ENCODE peak calls at places on chromosomes 1 and 21, in six cellular contexts. C is Peyer's patch; M is CD8-positive, alpha-beta memory T cell; A is lung; E is prostate gland; S is tibial artery. J is an unnamed sample. For H3K4me1, the result is how much of the 10 kb centered on the place peaks cover.

GRCh38 chr1:108512239-108513071 is 47.4 kb upstream of the EEIG2 start:
- DNase-seq in E (no peak), M (no peak), S (no peak), A (no peak), C (no peak), J (no peak)

GRCh38 chr1:28740118-28740517 is 3.4 kb downstream of the YTHDF2 start:
- DNase-seq in S (no peak), E (peak), C (no peak), M (no peak), A (no peak), J (no peak)

GRCh38 chr1:27632387-27633297 is 2.3 kb downstream of the FGR start:
- DNase-seq in E (no peak), A (no peak), S (no peak), C (peak), M (no peak), J (no peak)

GRCh38 chr1:36411674-36412648 is 14.3 kb upstream of the LSM10 start:
- DNase-seq in E (no peak), C (no peak), S (no peak), A (no peak), M (peak), J (no peak)

GRCh38 chr1:25649041-25649440 is 32.5 kb downstream of the MAN1C1 start:
- DNase-seq in A (no peak), M (no peak), S (no peak), E (no peak), C (no peak), J (no peak)

GRCh38 chr21:37564924-37565529 is 198.5 kb downstream of the DYRK1A start:
- DNase-seq in C (no peak), M (no peak), A (no peak), E (no peak), S (no peak), J (no peak)

GRCh38 chr1:153190373-153190772 is 12.9 kb upstream of the LELP1 start:
- DNase-seq in E (no peak), C (no peak), M (no peak), S (no peak), A (no peak), J (no peak)

GRCh38 chr1:14140800-14141526 is 441.0 kb downstream of the PRDM2 start:
- DNase-seq in E (peak), C (no peak), A (peak), M (no peak), S (peak), J (no peak)

GRCh38 chr1:159883134-159883533 is 16.8 kb downstream of the CFAP45 start:
- DNase-seq in A (no peak), M (no peak), C (no peak), E (no peak), S (no peak), J (no peak)

GRCh38 chr1:24745711-24746582 is 700 bp downstream of the CLIC4 start:
- DNase-seq in A (peak), M (peak), C (peak), E (peak), S (peak), J (peak)

GRCh38 chr1:27026621-27027574 is 14.2 kb upstream of the TENT5B start:
- DNase-seq in A (peak), S (peak), C (peak), M (no peak), E (peak), J (peak)

GRCh38 chr1:46174448-46175231 is at the start of gene TSPAN1:
- DNase-seq in C (no peak), A (peak), E (no peak), S (peak), M (no peak), J (peak)

GRCh38 chr1:24157921-24158481 is 15.1 kb upstream of the IL22RA1 start:
- DNase-seq in M (no peak), C (no peak), A (no peak), E (no peak), S (no peak), J (no peak)

GRCh38 chr1:39224295-39224829 is 19.9 kb downstream of the MACF1 start:
- DNase-seq in C (no peak), M (no peak), E (no peak), A (no peak), S (no peak), J (no peak)

GRCh38 chr1:30929135-30929889 is 20.8 kb upstream of the SDC3 start:
- DNase-seq in M (peak), C (peak), E (no peak), A (no peak), S (no peak), J (peak)

GRCh38 chr1:174171078-174171477 is 11.8 kb downstream of the RABGAP1L start:
- DNase-seq in S (no peak), M (no peak), A (no peak), E (no peak), C (no peak), J (no peak)

GRCh38 chr1:51189421-51190073 is 46.5 kb upstream of the RNF11 start:
- DNase-seq in C (no peak), S (no peak), E (peak), A (no peak), M (peak), J (peak)

GRCh38 chr1:66342707-66343106 is 191.2 kb upstream of the SGIP1 start:
- DNase-seq in C (no peak), S (no peak), E (no peak), A (no peak), M (no peak), J (no peak)
- H3K4me1 ChIP-seq in C (under half), S (under half), E (under half), A (under half), M (half or more), J (under half)

DNA sequence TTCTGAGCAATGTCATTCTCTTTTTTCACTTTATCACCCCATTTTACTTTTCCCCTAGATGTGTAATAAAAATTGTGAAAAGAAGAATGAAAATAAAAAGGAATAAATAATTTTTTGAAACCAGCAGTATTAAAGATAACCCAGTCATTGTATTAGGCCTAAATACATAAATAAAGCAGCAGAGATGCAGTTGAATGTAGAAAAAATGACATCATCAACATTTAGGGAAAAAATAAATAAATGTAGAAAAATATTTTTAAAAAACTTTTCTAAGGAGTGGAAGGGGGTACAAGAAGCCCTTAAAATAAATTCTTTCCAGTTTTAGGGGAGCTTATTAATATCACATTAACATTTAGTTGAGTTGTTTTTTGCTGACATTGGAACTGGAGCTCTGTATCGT is 15.3 kb upstream of the ENAH start:
- DNase-seq in E (no peak), S (no peak), C (no peak), M (no peak), A (no peak), J (no peak)
- H3K4me1 ChIP-seq in E (under half), S (under half), C (under half), M (under half), A (under half), J (under half)

GRCh38 chr1:233907139-233907538 is 2.7 kb downstream of the SLC35F3 start:
- DNase-seq in E (no peak), S (no peak), C (no peak), M (no peak), A (no peak), J (no peak)

GRCh38 chr1:233905416-233906051 is 1.1 kb downstream of the SLC35F3 start:
- DNase-seq in S (no peak), M (no peak), A (no peak), C (no peak), E (no peak), J (no peak)

GRCh38 chr1:233904979-233905415 is 521 bp downstream of the SLC35F3 start:
- DNase-seq in E (no peak), A (no peak), C (no peak), M (no peak), S (no peak), J (no peak)

GRCh38 chr1:233909195-233909594 is 4.7 kb downstream of the SLC35F3 start:
- DNase-seq in A (no peak), C (no peak), S (no peak), E (no peak), M (no peak), J (no peak)

GRCh38 chr1:233908092-233908491 is 3.6 kb downstream of the SLC35F3 start:
- DNase-seq in C (no peak), E (no peak), M (no peak), S (no peak), A (no peak), J (no peak)
- H3K4me1 ChIP-seq in C (under half), E (under half), M (under half), S (under half), A (under half), J (under half)

GRCh38 chr1:83543222-83543973 is 455.5 kb downstream of the TTLL7 start:
- DNase-seq in C (no peak), M (no peak), E (no peak), A (no peak), S (no peak), J (no peak)

GRCh38 chr1:83548311-83548710 is 450.6 kb downstream of the TTLL7 start:
- DNase-seq in E (no peak), C (no peak), A (no peak), M (no peak), S (no peak), J (no peak)

GRCh38 chr1:83546863-83547262 is 452.1 kb downstream of the TTLL7 start:
- DNase-seq in C (no peak), E (no peak), M (no peak), S (no peak), A (no peak), J (no peak)

GRCh38 chr1:83545450-83545849 is 453.5 kb downstream of the TTLL7 start:
- DNase-seq in E (no peak), M (no peak), A (no peak), C (no peak), S (no peak), J (no peak)

DNA sequence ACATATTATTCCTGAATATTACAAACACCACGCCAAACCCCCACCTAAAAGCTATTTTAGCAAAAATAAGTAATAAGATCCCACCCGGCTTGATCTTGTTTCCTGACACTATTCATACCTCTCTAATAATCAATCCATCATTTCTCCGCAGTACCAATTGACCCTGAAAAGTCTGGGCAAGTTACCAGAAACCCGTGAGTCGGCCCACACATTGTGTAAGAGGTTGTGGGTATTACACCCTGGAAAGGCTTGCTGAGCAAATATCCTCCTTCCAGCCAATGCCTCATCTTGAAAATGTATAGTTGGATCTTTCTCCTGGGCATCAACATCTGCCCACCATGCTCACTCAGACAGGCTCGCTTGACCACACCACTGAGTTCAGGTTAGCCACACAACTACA is 451.0 kb downstream of the TTLL7 start:
- DNase-seq in E (no peak), M (no peak), S (no peak), A (no peak), C (no peak), J (no peak)
- H3K4me1 ChIP-seq in E (under half), M (under half), S (under half), A (under half), C (under half), J (under half)

GRCh38 chr1:203553501-203553900 is 59.5 kb downstream of the OPTC start:
- DNase-seq in E (no peak), C (no peak), M (no peak), S (no peak), A (no peak), J (no peak)

GRCh38 chr1:203555046-203555445 is 61.1 kb downstream of the OPTC start:
- DNase-seq in S (no peak), E (no peak), C (no peak), A (no peak), M (no peak), J (no peak)

GRCh38 chr1:203557390-203557789 is 63.4 kb downstream of the OPTC start:
- DNase-seq in E (no peak), S (peak), M (no peak), A (no peak), C (no peak), J (no peak)

GRCh38 chr1:203556047-203556851 is 62.3 kb downstream of the OPTC start:
- DNase-seq in A (no peak), S (peak), M (no peak), E (no peak), C (no peak), J (no peak)

DNA sequence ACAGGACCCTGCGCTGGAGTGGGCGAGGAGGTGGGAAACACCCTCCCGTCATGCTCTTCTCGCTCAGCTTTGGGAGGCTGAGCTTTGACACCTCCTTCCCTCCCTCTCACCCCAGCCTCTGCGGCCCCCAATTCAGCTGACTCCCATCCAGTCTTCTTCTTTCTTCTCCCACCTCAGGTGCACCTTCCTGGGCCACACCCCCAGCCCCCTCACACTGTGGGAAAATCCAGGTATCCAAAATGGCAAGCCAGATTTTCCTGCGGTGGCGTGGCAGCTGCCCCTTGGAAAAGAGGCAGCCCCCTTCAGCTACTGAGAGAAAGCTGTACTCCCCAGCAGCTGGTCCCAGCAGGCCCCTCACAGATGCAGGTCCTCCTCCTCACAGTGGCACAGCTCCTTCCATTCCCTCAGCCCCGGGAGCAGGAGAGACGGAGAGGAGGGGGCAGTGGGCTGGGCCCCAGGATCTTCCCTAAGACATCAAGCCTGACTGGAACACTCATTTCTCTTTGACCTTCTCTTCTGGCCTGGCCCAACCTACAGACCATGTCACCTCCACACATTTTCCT is 61.6 kb downstream of the OPTC start:
- DNase-seq in M (no peak), A (no peak), E (no peak), S (no peak), C (no peak), J (no peak)
- H3K4me1 ChIP-seq in M (under half), A (under half), E (under half), S (under half), C (under half), J (under half)

GRCh38 chr1:38053416-38054091 is 7.0 kb upstream of the POU3F1 start:
- DNase-seq in E (no peak), A (no peak), M (no peak), C (no peak), S (no peak), J (no peak)
- H3K4me1 ChIP-seq in E (under half), A (under half), M (under half), C (under half), S (under half), J (under half)

GRCh38 chr1:85467929-85468540 is 3.1 kb upstream of the DDAH1 start:
- DNase-seq in C (no peak), M (no peak), A (no peak), E (no peak), S (no peak), J (no peak)

GRCh38 chr1:85475055-85475454 is 10.1 kb upstream of the DDAH1 start:
- DNase-seq in A (no peak), S (no peak), E (no peak), M (no peak), C (no peak), J (no peak)

GRCh38 chr1:85473390-85473789 is 8.4 kb upstream of the DDAH1 start:
- DNase-seq in M (no peak), A (peak), S (no peak), C (no peak), E (no peak), J (no peak)

GRCh38 chr1:85467036-85467435 is 2.1 kb upstream of the DDAH1 start:
- DNase-seq in S (no peak), A (no peak), E (no peak), C (no peak), M (no peak), J (no peak)

DNA sequence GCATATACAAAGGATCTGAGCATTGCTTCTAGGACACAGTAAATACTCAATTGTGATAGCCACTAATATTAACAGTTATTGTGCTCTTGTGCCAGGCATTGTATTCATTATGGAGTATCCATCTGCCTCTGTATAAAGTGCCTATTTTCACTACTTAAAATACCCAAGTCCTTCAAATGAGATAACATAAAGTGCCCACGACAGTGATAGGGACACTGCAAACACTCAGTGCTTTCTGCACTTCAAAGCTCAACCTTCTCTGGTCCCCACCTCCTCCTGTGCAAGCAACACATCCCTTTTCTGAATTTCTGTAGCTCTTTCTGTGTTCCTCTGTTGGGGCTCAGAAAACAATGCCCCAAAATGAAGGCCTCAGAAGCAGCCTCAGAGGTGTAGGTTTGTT is 6.6 kb upstream of the DDAH1 start:
- DNase-seq in E (no peak), S (no peak), A (no peak), M (no peak), C (no peak), J (no peak)
- H3K4me1 ChIP-seq in E (under half), S (under half), A (under half), M (under half), C (under half), J (under half)

GRCh38 chr1:116402333-116402732 is 29.3 kb downstream of the ATP1A1 start:
- DNase-seq in S (no peak), C (no peak), A (no peak), E (no peak), M (no peak), J (no peak)
- H3K4me1 ChIP-seq in S (under half), C (under half), A (under half), E (under half), M (under half), J (under half)